ENCODE peak calls at places on chromosome 20, in four cellular contexts. One of them, this sample, is unnamed.

GRCh38 chr20:35342154-35342769 is 50.0 kb upstream of the FAM83C start:
- DNase-seq in BJ: no peak
- DNase-seq in nephron progenitor cell: no peak
- DNase-seq in tibial nerve: no peak
- DNase-seq in this sample: no peak

GRCh38 chr20:10419550-10420133 is 14.4 kb downstream of the MKKS start:
- DNase-seq in BJ: no peak
- DNase-seq in nephron progenitor cell: no peak
- DNase-seq in tibial nerve: no peak
- DNase-seq in this sample: no peak

GRCh38 chr20:58711266-58712051 is 18.9 kb downstream of the NPEPL1 start:
- DNase-seq in BJ: no peak
- DNase-seq in nephron progenitor cell: no peak
- DNase-seq in tibial nerve: no peak
- DNase-seq in this sample: no peak

GRCh38 chr20:34045930-34046329 is 52.2 kb downstream of the RALY start:
- DNase-seq in BJ: no peak
- DNase-seq in nephron progenitor cell: no peak
- DNase-seq in tibial nerve: no peak
- DNase-seq in this sample: no peak

GRCh38 chr20:39789411-39789810 is 827.3 kb downstream of the DHX35 start:
- DNase-seq in BJ: no peak
- DNase-seq in nephron progenitor cell: no peak
- DNase-seq in tibial nerve: no peak
- DNase-seq in this sample: no peak

GRCh38 chr20:57103146-57103800 is 163.2 kb downstream of the BMP7 start:
- DNase-seq in BJ: no peak
- DNase-seq in nephron progenitor cell: no peak
- DNase-seq in tibial nerve: no peak
- DNase-seq in this sample: no peak

GRCh38 chr20:34254979-34255378 is 13.8 kb downstream of the ASIP start:
- DNase-seq in BJ: no peak
- DNase-seq in nephron progenitor cell: no peak
- DNase-seq in tibial nerve: no peak
- DNase-seq in this sample: no peak

GRCh38 chr20:45822863-45823262 is 4.2 kb downstream of the TNNC2 start:
- DNase-seq in BJ: no peak
- DNase-seq in nephron progenitor cell: no peak
- DNase-seq in tibial nerve: no peak
- DNase-seq in this sample: peak

GRCh38 chr20:1002682-1003561 is 811 bp upstream of the RSPO4 start:
- DNase-seq in BJ: no peak
- DNase-seq in nephron progenitor cell: peak
- DNase-seq in tibial nerve: no peak
- DNase-seq in this sample: peak

GRCh38 chr20:38962898-38963484 is 847 bp downstream of the DHX35 start:
- DNase-seq in BJ: no peak
- DNase-seq in nephron progenitor cell: no peak
- DNase-seq in tibial nerve: no peak
- DNase-seq in this sample: no peak

GRCh38 chr20:22825546-22825945 is 209.6 kb upstream of the SSTR4 start:
- DNase-seq in BJ: no peak
- DNase-seq in nephron progenitor cell: no peak
- DNase-seq in tibial nerve: no peak
- DNase-seq in this sample: no peak

GRCh38 chr20:50992733-50993457 is 30.0 kb downstream of the KCNG1 start:
- DNase-seq in BJ: no peak
- DNase-seq in nephron progenitor cell: peak
- DNase-seq in tibial nerve: no peak
- DNase-seq in this sample: no peak

GRCh38 chr20:22403860-22404608 is 180.3 kb downstream of the FOXA2 start:
- DNase-seq in BJ: no peak
- DNase-seq in nephron progenitor cell: no peak
- DNase-seq in tibial nerve: no peak
- DNase-seq in this sample: no peak

GRCh38 chr20:30811896-30812671 is 445.4 kb upstream of the DEFB115 start:
- DNase-seq in BJ: no peak
- DNase-seq in nephron progenitor cell: no peak
- DNase-seq in tibial nerve: no peak
- DNase-seq in this sample: peak

GRCh38 chr20:33433465-33433864 is 10.1 kb downstream of the SNTA1 start:
- DNase-seq in BJ: no peak
- DNase-seq in nephron progenitor cell: no peak
- DNase-seq in tibial nerve: peak
- DNase-seq in this sample: peak

GRCh38 chr20:10322073-10323012 is 103.7 kb downstream of the SNAP25 start:
- DNase-seq in BJ: no peak
- DNase-seq in nephron progenitor cell: no peak
- DNase-seq in tibial nerve: no peak
- DNase-seq in this sample: no peak

GRCh38 chr20:51802170-51802745 is at the start of gene SALL4:
- DNase-seq in BJ: no peak
- DNase-seq in nephron progenitor cell: peak
- DNase-seq in tibial nerve: no peak
- DNase-seq in this sample: no peak

GRCh38 chr20:891121-892080 is 24.7 kb downstream of the ANGPT4 start:
- DNase-seq in BJ: no peak
- DNase-seq in nephron progenitor cell: peak
- DNase-seq in tibial nerve: peak
- DNase-seq in this sample: peak

GRCh38 chr20:42193119-42193518 is 574.9 kb upstream of the CHD6 start:
- DNase-seq in BJ: no peak
- DNase-seq in nephron progenitor cell: no peak
- DNase-seq in tibial nerve: no peak
- DNase-seq in this sample: no peak

GRCh38 chr20:62466071-62466760 is 9.6 kb downstream of the GATA5 start:
- DNase-seq in BJ: no peak
- DNase-seq in nephron progenitor cell: no peak
- DNase-seq in tibial nerve: no peak
- DNase-seq in this sample: no peak

GRCh38 chr20:23260181-23260840 is 90.3 kb upstream of the NXT1 start:
- DNase-seq in BJ: no peak
- DNase-seq in nephron progenitor cell: no peak
- DNase-seq in tibial nerve: no peak
- DNase-seq in this sample: no peak

DNA sequence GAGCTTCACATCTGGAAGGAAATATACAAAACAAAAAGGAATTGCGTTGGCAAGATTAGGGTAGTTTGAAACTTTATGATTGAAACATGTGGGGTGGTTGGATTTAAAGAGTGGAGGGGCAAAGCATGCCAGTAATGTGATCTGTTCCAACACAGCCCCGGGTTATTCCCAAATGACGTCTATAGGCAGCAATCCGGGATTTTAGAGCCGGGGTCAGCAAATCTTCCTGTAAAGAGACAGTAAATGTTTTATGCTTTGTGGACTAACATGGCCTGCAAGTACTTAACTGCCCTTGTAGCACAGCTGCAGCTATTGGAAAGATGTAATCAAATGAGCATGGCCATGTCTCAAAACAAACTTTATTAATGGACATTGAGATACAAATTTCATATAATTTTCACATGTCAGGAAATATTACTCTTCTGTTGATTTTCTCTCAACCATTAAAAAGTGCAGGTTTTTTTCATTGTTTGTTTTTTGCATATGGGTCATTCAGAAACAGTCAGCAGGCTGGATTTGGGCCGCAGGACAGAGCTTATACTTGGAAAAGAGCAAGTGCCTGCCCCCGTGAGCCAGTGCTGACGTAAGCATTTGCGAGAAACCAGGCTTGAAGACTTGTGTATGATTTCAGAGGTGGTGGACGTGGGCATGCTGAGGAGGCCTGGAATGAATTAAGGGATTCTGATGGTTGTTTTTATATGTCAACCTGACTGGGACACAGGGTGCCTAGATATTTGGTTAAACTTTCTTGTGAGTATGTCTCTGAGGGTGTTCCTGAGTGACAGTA is 136.5 kb downstream of the DOK5 start:
- DNase-seq in BJ: no peak
- DNase-seq in nephron progenitor cell: no peak
- DNase-seq in tibial nerve: no peak
- DNase-seq in this sample: no peak
- TF ChIP-seq CTCF in BJ: no peak
- TF ChIP-seq CTCF in nephron progenitor cell: no peak
- TF ChIP-seq CTCF in tibial nerve: no peak
- TF ChIP-seq CTCF in this sample: no peak

DNA sequence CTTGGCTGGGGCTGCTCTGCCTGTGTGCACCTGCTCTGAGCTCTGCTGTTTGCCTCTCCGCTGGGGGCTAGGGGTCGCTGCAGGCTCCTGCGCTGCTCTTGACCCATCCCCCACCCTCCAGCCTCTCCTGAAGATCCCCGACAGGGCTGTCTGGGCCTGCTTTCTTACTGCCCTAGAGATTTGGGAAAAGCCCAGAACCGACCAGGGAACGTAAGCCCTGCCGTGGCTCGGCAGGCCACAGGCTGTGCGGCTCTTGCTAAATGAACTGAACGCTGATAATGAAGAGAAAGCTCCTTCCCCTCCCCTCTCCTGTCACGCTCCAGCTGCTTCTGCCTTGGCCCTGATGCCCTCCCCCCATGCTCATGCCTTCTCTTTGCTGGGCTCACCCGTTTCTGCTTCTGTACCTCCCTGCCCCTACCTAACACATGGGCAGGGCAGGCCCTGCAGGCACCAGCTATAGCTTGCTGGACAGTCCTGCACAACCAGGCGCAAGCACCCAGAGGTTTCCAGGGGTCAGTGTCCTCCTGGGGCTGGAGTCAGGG is 32.0 kb upstream of the PCMTD2 start:
- DNase-seq in BJ: no peak
- DNase-seq in nephron progenitor cell: peak
- DNase-seq in tibial nerve: no peak
- DNase-seq in this sample: no peak
- TF ChIP-seq CTCF in BJ: peak
- TF ChIP-seq CTCF in nephron progenitor cell: peak
- TF ChIP-seq CTCF in tibial nerve: no peak
- TF ChIP-seq CTCF in this sample: no peak

GRCh38 chr20:61253640-61254511 is 1.8 kb downstream of the CDH4 start:
- DNase-seq in BJ: no peak
- DNase-seq in nephron progenitor cell: peak
- DNase-seq in tibial nerve: no peak
- DNase-seq in this sample: peak
- TF ChIP-seq CTCF in BJ: no peak
- TF ChIP-seq CTCF in nephron progenitor cell: no peak
- TF ChIP-seq CTCF in tibial nerve: no peak
- TF ChIP-seq CTCF in this sample: no peak

GRCh38 chr20:44268802-44269201 is 21.7 kb downstream of the GDAP1L1 start:
- DNase-seq in BJ: no peak
- DNase-seq in nephron progenitor cell: no peak
- DNase-seq in tibial nerve: no peak
- DNase-seq in this sample: no peak

GRCh38 chr20:44274303-44275017 is 27.4 kb downstream of the GDAP1L1 start:
- DNase-seq in BJ: no peak
- DNase-seq in nephron progenitor cell: no peak
- DNase-seq in tibial nerve: no peak
- DNase-seq in this sample: no peak

GRCh38 chr20:44273231-44274215 is 26.4 kb downstream of the GDAP1L1 start:
- DNase-seq in BJ: no peak
- DNase-seq in nephron progenitor cell: no peak
- DNase-seq in tibial nerve: no peak
- DNase-seq in this sample: no peak

GRCh38 chr20:44271915-44272663 is 25.0 kb downstream of the GDAP1L1 start:
- DNase-seq in BJ: no peak
- DNase-seq in nephron progenitor cell: no peak
- DNase-seq in tibial nerve: no peak
- DNase-seq in this sample: no peak
- TF ChIP-seq CTCF in BJ: peak
- TF ChIP-seq CTCF in nephron progenitor cell: no peak
- TF ChIP-seq CTCF in tibial nerve: no peak
- TF ChIP-seq CTCF in this sample: no peak

DNA sequence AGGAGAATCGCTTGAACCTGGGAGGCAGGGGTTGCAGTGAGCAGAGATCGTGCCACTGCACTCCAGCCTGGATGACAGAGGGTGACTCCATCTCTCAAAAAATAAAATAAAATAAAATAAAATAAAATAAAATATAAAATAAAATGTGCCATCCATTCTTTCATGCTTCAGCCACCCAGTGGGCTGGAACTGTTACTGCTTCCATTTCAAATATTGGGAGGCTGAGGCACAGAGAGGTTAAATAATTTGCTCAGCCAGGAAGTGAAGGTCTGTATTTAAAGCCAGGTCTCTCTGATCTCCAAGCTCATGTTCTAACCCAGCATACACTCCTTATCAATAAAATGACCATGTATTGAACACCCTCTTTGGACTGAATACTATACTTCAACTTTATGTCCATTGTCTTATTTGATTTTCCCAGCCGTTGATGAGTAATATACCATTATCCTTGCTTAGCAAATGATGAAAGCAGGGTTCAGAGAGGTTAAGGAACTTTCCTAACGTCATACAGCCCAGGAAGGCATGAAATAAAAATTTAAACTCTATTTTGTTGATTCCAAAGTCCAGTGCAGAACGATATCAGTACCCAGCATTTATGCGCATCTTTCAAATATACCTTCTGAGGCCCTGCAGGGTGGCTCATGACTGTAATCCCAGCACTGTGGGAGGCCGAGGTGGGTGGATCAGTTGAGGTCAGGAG is 25.8 kb upstream of the SLC9A8 start:
- DNase-seq in BJ: no peak
- DNase-seq in nephron progenitor cell: no peak
- DNase-seq in tibial nerve: no peak
- DNase-seq in this sample: no peak
- TF ChIP-seq CTCF in BJ: peak
- TF ChIP-seq CTCF in nephron progenitor cell: no peak
- TF ChIP-seq CTCF in tibial nerve: no peak
- TF ChIP-seq CTCF in this sample: no peak

This sample was measured in dorsolateral prefrontal cortex.